ENCODE peak calls at places on chromosomes 4 and X, in four cellular contexts. P, M, F and X are unnamed samples.

GRCh38 chr4:152999376-153000067 is 63.4 kb downstream of the FHDC1 start:
- DNase-seq in P (no peak), M (no peak), F (no peak), X (no peak)

GRCh38 chr4:24664956-24665355 is 80.6 kb upstream of the DHX15 start:
- DNase-seq in P (peak), M (peak), F (no peak), X (no peak)

GRCh38 chr4:6526171-6526570 is 48.8 kb upstream of the MAN2B2 start:
- DNase-seq in P (no peak), M (no peak), F (no peak), X (no peak)

GRCh38 chr4:150573534-150573933 is 8.4 kb upstream of the MAB21L2 start:
- DNase-seq in P (no peak), M (peak), F (no peak), X (no peak)

GRCh38 chr4:103076777-103077347 is 301 bp upstream of the SLC9B2 start:
- DNase-seq in P (no peak), M (no peak), F (no peak), X (no peak)

GRCh38 chr4:103204114-103204513 is 6.0 kb upstream of the CENPE start:
- DNase-seq in P (no peak), M (peak), F (no peak), X (no peak)

GRCh38 chr4:149884046-149884445 is 68.4 kb upstream of the IQCM start:
- DNase-seq in P (peak), M (peak), F (no peak), X (no peak)

GRCh38 chr4:158625544-158625943 is 46.1 kb downstream of the C4orf46 start:
- DNase-seq in P (no peak), M (no peak), F (no peak), X (no peak)

GRCh38 chr4:77619408-77619807 is 13.8 kb downstream of the CXCL13 start:
- DNase-seq in P (no peak), M (no peak), F (no peak), X (no peak)

GRCh38 chr4:15702941-15703403 is at the start of gene BST1:
- DNase-seq in P (no peak), M (peak), F (no peak), X (peak)

GRCh38 chr4:7894098-7894676 is 45.5 kb downstream of the AFAP1 start:
- DNase-seq in P (no peak), M (no peak), F (no peak), X (no peak)

GRCh38 chrX:130637591-130637990 is 235.8 kb downstream of the RBMX2 start:
- DNase-seq in P (no peak), M (peak), F (no peak), X (no peak)

GRCh38 chr4:25160714-25161598 is 707 bp upstream of the SEPSECS start:
- DNase-seq in P (no peak), M (no peak), F (no peak), X (no peak)

GRCh38 chr4:151808120-151808529 is 47.3 kb upstream of the GATB start:
- DNase-seq in P (no peak), M (no peak), F (no peak), X (no peak)

GRCh38 chr4:96164814-96165351 is 325.0 kb downstream of the PDHA2 start:
- DNase-seq in P (no peak), M (peak), F (no peak), X (no peak)

GRCh38 chrX:135522878-135523693 is 2.6 kb downstream of the INTS6L start:
- DNase-seq in P (no peak), M (no peak), F (no peak), X (no peak)

GRCh38 chr4:69743476-69744156 is 16.8 kb downstream of the SULT1B1 start:
- DNase-seq in P (no peak), M (no peak), F (no peak), X (no peak)
- TF ChIP-seq CTCF in P (no peak), M (no peak), F (no peak), X (no peak)

DNA sequence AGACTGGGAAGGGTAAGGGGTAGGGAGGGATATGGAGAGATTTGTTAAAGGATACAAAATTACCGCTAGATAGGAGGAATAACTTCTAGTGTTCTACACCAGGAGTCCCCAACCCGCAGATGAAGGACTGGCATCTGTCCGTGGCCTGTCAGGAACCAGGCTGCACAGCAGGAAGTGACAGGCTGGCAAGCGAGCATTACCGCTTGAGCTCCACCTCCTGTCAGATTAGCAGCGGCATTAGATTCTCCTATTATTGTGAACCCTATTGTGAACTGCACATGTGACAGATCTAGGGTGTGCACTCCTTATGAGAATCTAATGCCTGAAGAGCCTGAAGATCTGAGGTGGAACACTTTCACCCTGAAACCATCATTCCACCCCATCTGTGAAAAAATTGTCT is 27.9 kb upstream of the BBS7 start:
- DNase-seq in P (no peak), M (no peak), F (no peak), X (peak)
- TF ChIP-seq CTCF in P (no peak), M (no peak), F (no peak), X (no peak)

GRCh38 chrX:54923376-54923775 is 2.8 kb downstream of the TRO start:
- DNase-seq in P (no peak), M (no peak), F (no peak), X (no peak)

GRCh38 chrX:54921427-54922021 is 900 bp downstream of the TRO start:
- DNase-seq in P (no peak), M (peak), F (peak), X (peak)

GRCh38 chrX:54922547-54922946 is 1.9 kb downstream of the TRO start:
- DNase-seq in P (no peak), M (no peak), F (no peak), X (no peak)

DNA sequence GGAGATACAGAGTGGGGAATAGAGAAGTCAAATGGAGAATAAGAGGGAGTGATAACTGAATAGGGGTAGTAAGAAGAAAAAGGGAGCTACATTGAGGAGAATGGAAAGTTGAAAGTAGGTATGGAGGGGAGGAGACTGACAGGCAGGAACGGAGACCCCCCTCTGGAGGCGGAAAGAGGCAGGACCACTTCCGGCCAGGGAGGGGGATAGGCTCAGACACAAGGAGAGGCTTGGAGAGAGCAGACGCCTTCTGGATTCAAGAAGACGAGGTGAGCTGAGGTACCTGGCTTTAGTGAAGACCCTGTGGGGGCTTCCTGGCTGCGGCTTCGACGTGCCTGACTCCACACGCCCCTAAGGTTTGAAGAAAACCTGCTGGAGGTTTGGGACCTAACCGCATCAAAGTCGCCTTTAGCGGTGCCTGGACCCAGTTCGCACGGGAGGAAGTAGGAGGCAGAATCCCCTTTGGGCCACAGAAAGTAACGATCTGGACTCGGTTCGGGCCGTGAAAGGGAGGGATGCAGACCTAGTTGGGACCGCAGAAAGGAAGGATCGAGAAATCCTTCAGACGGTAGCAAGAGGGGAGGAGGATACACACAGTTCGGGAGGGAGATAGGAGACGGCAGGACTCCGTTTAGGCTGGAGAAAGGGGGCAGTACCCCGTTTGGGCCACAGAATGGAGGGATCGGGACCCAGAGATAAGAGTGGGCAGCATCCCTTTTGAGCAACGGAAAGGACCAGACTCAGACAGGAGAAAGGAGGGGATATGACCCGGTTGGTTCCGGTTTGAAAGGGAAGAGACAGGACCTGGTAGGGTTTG is at the start of gene TRO:
- DNase-seq in P (no peak), M (no peak), F (no peak), X (peak)
- TF ChIP-seq CTCF in P (no peak), M (peak), F (peak), X (peak)

GRCh38 chr4:106615407-106615945 is 246.9 kb upstream of the GIMD1 start:
- DNase-seq in P (no peak), M (no peak), F (no peak), X (no peak)

GRCh38 chr4:106614446-106614845 is 245.9 kb upstream of the GIMD1 start:
- DNase-seq in P (no peak), M (peak), F (no peak), X (no peak)

GRCh38 chr4:106624674-106625073 is 256.1 kb upstream of the GIMD1 start:
- DNase-seq in P (no peak), M (peak), F (no peak), X (no peak)

GRCh38 chr4:106615961-106616360 is 247.4 kb upstream of the GIMD1 start:
- DNase-seq in P (no peak), M (peak), F (no peak), X (no peak)

GRCh38 chr4:106618920-106619319 is 250.3 kb upstream of the GIMD1 start:
- DNase-seq in P (no peak), M (no peak), F (no peak), X (no peak)
- TF ChIP-seq CTCF in P (no peak), M (no peak), F (no peak), X (no peak)

GRCh38 chr4:47145630-47146029 is 114.3 kb downstream of the GABRB1 start:
- DNase-seq in P (no peak), M (peak), F (no peak), X (no peak)

GRCh38 chr4:47143261-47143660 is 111.9 kb downstream of the GABRB1 start:
- DNase-seq in P (no peak), M (no peak), F (no peak), X (no peak)
- TF ChIP-seq CTCF in P (no peak), M (no peak), F (no peak), X (no peak)

DNA sequence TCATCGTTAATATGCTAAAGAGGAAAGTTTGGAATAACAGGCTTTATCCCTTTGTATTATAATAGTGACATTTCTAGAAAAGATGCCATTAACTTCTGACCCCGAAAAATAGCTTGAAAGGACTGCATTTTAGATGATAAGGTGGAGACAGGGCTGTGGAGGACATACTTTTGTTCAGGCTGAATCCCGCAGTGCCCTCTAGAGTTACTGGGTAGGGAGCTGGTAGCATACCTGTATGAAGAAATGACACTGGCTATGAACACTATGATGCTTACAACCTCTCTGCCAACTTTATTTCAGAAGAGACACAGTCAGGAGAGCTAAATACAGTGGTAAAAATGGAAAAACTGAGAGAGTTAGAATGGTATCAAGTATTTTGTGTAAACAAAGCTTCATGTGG is 8.1 kb downstream of the IL1RAPL1 start:
- DNase-seq in P (no peak), M (no peak), F (no peak), X (no peak)
- TF ChIP-seq CTCF in P (no peak), M (no peak), F (no peak), X (no peak)